ENCODE peak calls at places on chromosome 15, in seven cellular contexts. Q is Caco-2, I is dorsolateral prefrontal cortex, Y is fibroblast of lung, F is BJ, B is AG09309, N is HL-60. L is an unnamed sample.

GRCh38 chr15:93895976-93896770 is 335.2 kb upstream of the MCTP2 start:
- DNase-seq in N (no peak), Q (no peak), Y (no peak), F (no peak), B (no peak), I (no peak), L (no peak)

GRCh38 chr15:39887832-39888231 is 32.2 kb downstream of the GPR176 start:
- DNase-seq in F (no peak), Q (peak; percentile 50), B (peak; percentile 28), Y (peak; percentile 77), I (no peak), N (peak; percentile 9), L (peak; percentile 19)

GRCh38 chr15:67156834-67157233 is 91.4 kb downstream of the SMAD3 start:
- DNase-seq in Q (no peak), Y (no peak), F (no peak), B (no peak), I (no peak), N (no peak), L (no peak)

GRCh38 chr15:72856549-72857040 is 73.0 kb upstream of the ADPGK start:
- DNase-seq in Y (no peak), B (no peak), F (no peak), I (no peak), Q (no peak), N (no peak), L (no peak)

GRCh38 chr15:58569455-58569854 is 137.7 kb downstream of the LIPC start:
- DNase-seq in I (no peak), Y (no peak), N (no peak), B (no peak), Q (no peak), F (no peak), L (no peak)

GRCh38 chr15:69451951-69452701 is 492 bp upstream of the RPLP1 start:
- DNase-seq in Y (peak; percentile 70), F (no peak), B (no peak), Q (peak; percentile 45), N (peak; percentile 65), I (no peak), L (no peak)

GRCh38 chr15:77535845-77536244 is 96.9 kb downstream of the LINGO1 start:
- DNase-seq in I (no peak), B (no peak), Y (no peak), N (no peak), Q (no peak), F (no peak), L (no peak)

GRCh38 chr15:92473784-92474183 is 80.1 kb downstream of the ST8SIA2 start:
- DNase-seq in F (no peak), B (no peak), Q (no peak), Y (no peak), N (no peak), I (peak; percentile 48), L (no peak)

GRCh38 chr15:37014566-37014965 is 85.8 kb downstream of the MEIS2 start:
- DNase-seq in Y (no peak), Q (peak; percentile 51), I (no peak), N (no peak), B (no peak), F (no peak), L (no peak)

GRCh38 chr15:71112429-71112828 is 2.8 kb upstream of the THSD4 start:
- DNase-seq in N (no peak), B (no peak), Y (no peak), F (no peak), I (no peak), Q (no peak), L (no peak)

GRCh38 chr15:51121631-51122225 is 27.0 kb upstream of the TNFAIP8L3 start:
- DNase-seq in Y (no peak), N (no peak), I (no peak), F (no peak), Q (no peak), B (no peak), L (no peak)

GRCh38 chr15:56217341-56217740 is 26.3 kb downstream of the RFX7 start:
- DNase-seq in F (no peak), I (no peak), B (no peak), Y (no peak), N (no peak), Q (no peak), L (no peak)

GRCh38 chr15:82572311-82572710 is 32.1 kb upstream of the RPS17 start:
- DNase-seq in N (no peak), Q (no peak), B (no peak), F (no peak), I (peak; percentile 35), Y (no peak), L (no peak)

GRCh38 chr15:45630958-45631691 is 3.7 kb upstream of the SQOR start:
- DNase-seq in Y (peak; percentile 66), I (no peak), B (peak; percentile 74), N (no peak), Q (no peak), F (peak; percentile 89), L (peak; percentile 98)

GRCh38 chr15:34795267-34796081 is at the start of gene ACTC1:
- DNase-seq in I (peak; percentile 46), N (no peak), Q (peak; percentile 28), F (no peak), B (no peak), Y (peak; percentile 39), L (no peak)

GRCh38 chr15:93020976-93021772 is 67.8 kb downstream of the RGMA start:
- DNase-seq in F (no peak), Y (no peak), Q (no peak), B (no peak), I (no peak), N (no peak), L (no peak)

GRCh38 chr15:65085990-65086679 is 9.6 kb downstream of the KBTBD13 start:
- DNase-seq in Q (peak; percentile 77), I (peak; percentile 23), F (no peak), Y (no peak), N (peak; percentile 23), B (no peak), L (no peak)

GRCh38 chr15:98845138-98845884 is 162.3 kb downstream of the PGPEP1L start:
- DNase-seq in N (peak; percentile 54), F (no peak), I (no peak), Q (no peak), Y (no peak), B (no peak), L (no peak)

GRCh38 chr15:64809649-64810498 is 15.6 kb downstream of the PIF1 start:
- DNase-seq in N (peak; percentile 65), I (peak; percentile 73), B (no peak), Y (peak; percentile 69), Q (peak; percentile 83), F (no peak), L (no peak)

GRCh38 chr15:79282371-79283251 is at the start of gene ANKRD34C:
- DNase-seq in B (no peak), Q (no peak), F (no peak), Y (no peak), I (peak; percentile 63), N (no peak), L (no peak)

GRCh38 chr15:43383070-43383469 is 12.2 kb downstream of the TUBGCP4 start:
- DNase-seq in I (no peak), B (no peak), Q (no peak), F (no peak), N (no peak), Y (peak; percentile 50), L (no peak)

GRCh38 chr15:33724321-33725036 is 243.8 kb upstream of the CHRM5 start:
- DNase-seq in F (no peak), Y (no peak), N (no peak), I (no peak), B (no peak), Q (no peak), L (no peak)

GRCh38 chr15:35907507-35907906 is 361.5 kb upstream of the DPH6 start:
- DNase-seq in B (no peak), Y (peak; percentile 70), Q (no peak), F (no peak), I (no peak), N (no peak), L (no peak)

GRCh38 chr15:96336643-96337353 is 6.3 kb downstream of the NR2F2 start:
- DNase-seq in N (no peak), Q (no peak), F (no peak), I (no peak), Y (peak; percentile 76), B (no peak), L (no peak)

GRCh38 chr15:48775556-48775955 is 35.3 kb downstream of the CEP152 start:
- DNase-seq in B (no peak), N (no peak), Q (no peak), F (no peak), I (no peak), Y (no peak), L (no peak)
- H3K4me3 ChIP-seq in B (no peak overlapping the region), N (no peak overlapping the region), Q (no peak overlapping the region), F (no peak overlapping the region), I (no peak overlapping the region), Y (no peak overlapping the region), L (no peak overlapping the region)

DNA sequence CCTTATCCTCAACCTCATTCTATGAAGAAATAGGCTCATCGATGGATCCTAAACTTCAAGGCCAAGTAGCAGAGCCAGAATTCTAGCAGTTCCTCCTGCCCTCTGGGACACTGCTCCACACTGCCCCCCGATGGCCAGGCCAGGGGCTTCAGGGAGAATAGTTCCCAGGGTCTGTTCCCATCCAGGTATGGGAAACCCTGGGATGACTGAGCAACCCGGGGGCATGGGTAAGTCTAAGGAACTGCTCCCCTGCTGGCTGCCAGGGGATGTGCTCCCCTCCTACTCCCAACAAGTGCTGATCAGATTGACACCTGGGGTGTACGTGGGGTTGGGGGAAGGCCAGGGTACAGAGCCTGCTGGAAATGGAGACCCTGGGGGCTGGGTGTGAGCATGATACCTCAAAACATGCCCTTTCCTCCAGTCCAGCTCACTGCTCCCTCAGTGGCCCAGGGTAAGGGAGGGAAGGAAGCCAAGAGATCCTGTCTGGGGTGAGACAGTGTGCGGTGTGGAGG is 7.6 kb downstream of the ULK3 start:
- DNase-seq in Q (peak; percentile 88), Y (peak; percentile 48), F (no peak), B (no peak), N (peak; percentile 61), I (peak; percentile 34), L (no peak)
- TF ChIP-seq CTCF in Q (peak; percentile 57), Y (peak; percentile 86), F (peak; percentile 86), B (peak; percentile 85), N (peak; percentile 81), I (peak; percentile 65), L (peak; percentile 90)

GRCh38 chr15:75868019-75868418 is 24.8 kb downstream of the UBE2Q2 start:
- DNase-seq in Q (no peak), N (no peak), F (no peak), Y (no peak), B (no peak), I (no peak), L (no peak)

GRCh38 chr15:75869446-75869845 is 26.2 kb downstream of the UBE2Q2 start:
- DNase-seq in N (no peak), B (no peak), I (no peak), Q (no peak), Y (no peak), F (no peak), L (no peak)

GRCh38 chr15:75867428-75867827 is 24.2 kb downstream of the UBE2Q2 start:
- DNase-seq in Q (no peak), F (no peak), N (no peak), B (no peak), Y (no peak), I (no peak), L (no peak)

GRCh38 chr15:75864213-75865059 is 21.2 kb downstream of the UBE2Q2 start:
- DNase-seq in Q (no peak), B (no peak), F (no peak), Y (peak; percentile 45), I (no peak), N (no peak), L (no peak)

GRCh38 chr15:75866916-75867315 is 23.7 kb downstream of the UBE2Q2 start:
- DNase-seq in N (no peak), F (no peak), Y (no peak), Q (no peak), B (no peak), I (no peak), L (no peak)
- H3K4me3 ChIP-seq in N (no peak overlapping the region), F (no peak overlapping the region), Y (no peak overlapping the region), Q (no peak overlapping the region), B (no peak overlapping the region), I (no peak overlapping the region), L (no peak overlapping the region)

GRCh38 chr15:74788042-74788715 is 6.3 kb downstream of the CSK start:
- DNase-seq in Y (no peak), I (no peak), F (no peak), N (peak; percentile 69), Q (no peak), B (no peak), L (no peak)
- TF ChIP-seq CTCF in Y (no peak), I (no peak), F (no peak), N (no peak), Q (no peak), B (no peak), L (no peak)